ENCODE peak calls at places on chromosomes 16 and 17, in four cellular contexts. D is posterior cingulate gyrus, S is B cell, X is hypothalamus. R is an unnamed sample.

GRCh38 chr16:88913001-88913612 is 46.6 kb upstream of the PABPN1L start:
- DNase-seq in X (no peak), S (no peak), D (no peak), R (no peak)

GRCh38 chr16:75471723-75472634 is 7.5 kb upstream of the TMEM170A start:
- DNase-seq in X (peak; percentile 62), D (peak; percentile 89), S (peak; percentile 51), R (peak; percentile 82)

GRCh38 chr17:77886387-77886728 is 72.1 kb upstream of the TNRC6C start:
- DNase-seq in D (peak; percentile 72), X (no peak), S (peak; percentile 49), R (no peak)

GRCh38 chr17:41492771-41493170 is 3.1 kb upstream of the KRT36 start:
- DNase-seq in S (no peak), X (no peak), D (no peak), R (no peak)

GRCh38 chr17:68108313-68109000 is 72.9 kb downstream of the KPNA2 start:
- DNase-seq in X (no peak), S (no peak), D (no peak), R (no peak)

GRCh38 chr16:10942352-10943297 is at the start of gene DEXI:
- DNase-seq in S (peak; percentile 96), D (peak; percentile 99), X (peak; percentile 95), R (peak; percentile 97)

GRCh38 chr16:88759245-88759975 is 25.6 kb downstream of the PIEZO1 start:
- DNase-seq in D (no peak), X (no peak), S (no peak), R (peak; percentile 64)

GRCh38 chr17:1201132-1201702 is 21.4 kb upstream of the ABR start:
- DNase-seq in S (peak; percentile 46), D (no peak), X (no peak), R (peak; percentile 91)

GRCh38 chr17:17837380-17837821 is 615 bp upstream of the SREBF1 start:
- DNase-seq in D (no peak), X (no peak), S (no peak), R (no peak)

GRCh38 chr16:69169051-69169450 is 17.9 kb upstream of the SNTB2 start:
- DNase-seq in X (no peak), S (no peak), D (no peak), R (no peak)

GRCh38 chr17:40956401-40957254 is 10.1 kb downstream of the KRT39 start:
- DNase-seq in D (no peak), X (no peak), S (no peak), R (no peak)

GRCh38 chr16:49342336-49343265 is 31.0 kb upstream of the C16orf78 start:
- DNase-seq in X (no peak), D (peak; percentile 73), S (no peak), R (no peak)

GRCh38 chr16:79519448-79519847 is 81.1 kb downstream of the MAF start:
- DNase-seq in X (peak; percentile 3), D (peak; percentile 81), S (no peak), R (no peak)

GRCh38 chr16:46632778-46633733 is 11.9 kb upstream of the SHCBP1 start:
- DNase-seq in D (no peak), X (no peak), S (no peak), R (no peak)

GRCh38 chr16:24731722-24732419 is 2.4 kb downstream of the TNRC6A start:
- DNase-seq in X (no peak), D (no peak), S (no peak), R (no peak)

GRCh38 chr17:6303664-6304063 is 131.3 kb downstream of the AIPL1 start:
- DNase-seq in X (no peak), S (no peak), D (no peak), R (no peak)

R was measured in Peyer's patch.